ENCODE peak calls at places on chromosomes 3 and 15, in four cellular contexts. T, H, O and F are unnamed samples.

GRCh38 chr3:107208100-107208499 is 169.1 kb upstream of the CCDC54 start:
- DNase-seq in H (no peak), O (no peak), T (no peak), F (peak)

GRCh38 chr15:91311986-91312385 is 211.9 kb downstream of the SV2B start:
- DNase-seq in T (peak), H (no peak), O (no peak), F (no peak)

GRCh38 chr15:64987136-64987535 is 2.6 kb downstream of the SPG21 start:
- DNase-seq in H (no peak), O (no peak), T (no peak), F (no peak)

GRCh38 chr3:143016321-143016972 is 15.1 kb downstream of the U2SURP start:
- DNase-seq in T (no peak), O (no peak), H (no peak), F (no peak)

GRCh38 chr3:52153389-52154096 is 680 bp downstream of the POC1A start:
- DNase-seq in O (no peak), H (peak), T (no peak), F (no peak)

GRCh38 chr3:32109256-32109655 is 2.8 kb downstream of the GPD1L start:
- DNase-seq in O (peak), T (no peak), H (no peak), F (no peak)

GRCh38 chr3:127961124-127961523 is 46.1 kb downstream of the KBTBD12 start:
- DNase-seq in T (no peak), H (no peak), O (no peak), F (no peak)

GRCh38 chr3:51340311-51340829 is 44.7 kb upstream of the MANF start:
- DNase-seq in T (no peak), H (peak), O (no peak), F (peak)

GRCh38 chr15:29143909-29144308 is 125.7 kb downstream of the NSMCE3 start:
- DNase-seq in O (no peak), T (no peak), H (no peak), F (no peak)

GRCh38 chr3:56878046-56878445 is 76.3 kb upstream of the ARHGEF3 start:
- DNase-seq in T (peak), H (no peak), O (no peak), F (no peak)

GRCh38 chr3:157981819-157982218 is 124.4 kb downstream of the SHOX2 start:
- DNase-seq in O (no peak), H (no peak), T (no peak), F (no peak)

GRCh38 chr15:51191072-51191665 is 96.5 kb upstream of the TNFAIP8L3 start:
- DNase-seq in T (no peak), H (no peak), O (no peak), F (no peak)

GRCh38 chr15:48427960-48428547 is 96.8 kb downstream of the DUT start:
- DNase-seq in H (no peak), T (no peak), O (no peak), F (no peak)

GRCh38 chr3:195101927-195102608 is 168.9 kb downstream of the XXYLT1 start:
- DNase-seq in H (no peak), T (no peak), O (no peak), F (no peak)

GRCh38 chr3:40793739-40794138 is 269.0 kb downstream of the ZNF621 start:
- DNase-seq in H (no peak), O (no peak), T (no peak), F (no peak)

GRCh38 chr3:15405448-15406050 is 21.8 kb downstream of the METTL6 start:
- DNase-seq in H (no peak), O (no peak), T (no peak), F (peak)

GRCh38 chr15:52178765-52179164 is 12.4 kb downstream of the GNB5 start:
- DNase-seq in H (no peak), O (no peak), T (no peak), F (no peak)

GRCh38 chr3:43581343-43581742 is 40.5 kb downstream of the ANO10 start:
- DNase-seq in T (no peak), O (no peak), H (no peak), F (no peak)

GRCh38 chr15:83733206-83733605 is 79.3 kb downstream of the ADAMTSL3 start:
- DNase-seq in T (no peak), H (no peak), O (no peak), F (no peak)

GRCh38 chr3:15630646-15631350 is 29.3 kb downstream of the BTD start:
- DNase-seq in O (no peak), T (no peak), H (no peak), F (no peak)

GRCh38 chr15:69080203-69080957 is 65.9 kb downstream of the NOX5 start:
- DNase-seq in H (peak), O (no peak), T (no peak), F (no peak)

GRCh38 chr3:140736863-140737460 is 59.1 kb downstream of the TRIM42 start:
- DNase-seq in O (peak), H (peak), T (no peak), F (peak)

GRCh38 chr3:172836390-172836997 is 86.0 kb downstream of the ECT2 start:
- DNase-seq in T (no peak), H (no peak), O (no peak), F (peak)

GRCh38 chr3:147369671-147370123 is 36.6 kb downstream of the ZIC4 start:
- DNase-seq in O (no peak), H (peak), T (no peak), F (no peak)

GRCh38 chr3:177051419-177051818 is 145.9 kb downstream of the TBL1XR1 start:
- DNase-seq in H (no peak), O (no peak), T (no peak), F (no peak)

GRCh38 chr15:94844188-94844532 is 612.8 kb downstream of the MCTP2 start:
- DNase-seq in O (no peak), H (no peak), T (no peak), F (peak)

GRCh38 chr3:58160399-58160798 is 50.4 kb downstream of the DNASE1L3 start:
- DNase-seq in T (no peak), H (no peak), O (no peak), F (no peak)

GRCh38 chr3:29926391-29926790 is 645.5 kb downstream of the RBMS3 start:
- DNase-seq in H (no peak), O (no peak), T (no peak), F (no peak)

GRCh38 chr15:51200791-51201190 is 106.1 kb upstream of the TNFAIP8L3 start:
- DNase-seq in H (no peak), O (no peak), T (no peak), F (no peak)

GRCh38 chr3:168579010-168579409 is 483.3 kb upstream of the GOLIM4 start:
- DNase-seq in O (no peak), H (no peak), T (no peak), F (no peak)

GRCh38 chr15:99138491-99138982 is 33.7 kb downstream of the SYNM start:
- DNase-seq in H (peak), O (no peak), T (no peak), F (no peak)